ENCODE peak calls at places on chromosomes 12 and 14, in eight cellular contexts. V is mammary epithelial cell, Q is transverse colon, C is heart left ventricle, R is lower lobe of right lung, J is PC-9, H is sigmoid colon, P is tibial artery. A is an unnamed sample.
A peak's percentile ranks its signal among the peaks of the same experiment; 100 is the strongest.

GRCh38 chr12:58067610-58068387 is 126.4 kb downstream of the ATP23 start:
- DNase-seq in V (peak; percentile 98), Q (no peak), C (no peak), R (no peak), J (peak; percentile 22), H (no peak), P (no peak), A (no peak)

GRCh38 chr12:72273851-72274284 is 1.7 kb downstream of the TRHDE start:
- DNase-seq in V (peak; percentile 83), Q (no peak), C (no peak), R (no peak), J (no peak), H (no peak), P (no peak), A (no peak)

GRCh38 chr14:59570122-59570521 is 6.5 kb downstream of the CCDC175 start:
- DNase-seq in V (no peak), Q (no peak), C (no peak), R (no peak), J (no peak), H (no peak), P (no peak), A (no peak)

GRCh38 chr12:109716092-109716479 is 2.5 kb downstream of the FAM222A start:
- DNase-seq in V (no peak), Q (no peak), C (no peak), R (no peak), J (no peak), H (no peak), P (no peak), A (no peak)

GRCh38 chr14:91511014-91511466 is 930 bp upstream of the PPP4R3A start:
- DNase-seq in V (no peak), Q (no peak), C (no peak), R (no peak), J (no peak), H (no peak), P (no peak), A (no peak)

GRCh38 chr14:51780741-51781140 is 79.7 kb upstream of the GNG2 start:
- DNase-seq in V (peak; percentile 29), Q (no peak), C (no peak), R (no peak), J (peak; percentile 5), H (no peak), P (no peak), A (no peak)

GRCh38 chr12:94689002-94689645 is 38.8 kb upstream of the TMCC3 start:
- DNase-seq in V (peak; percentile 38), Q (no peak), C (no peak), R (no peak), J (no peak), H (no peak), P (no peak), A (no peak)

GRCh38 chr14:59465570-59466150 is 480 bp upstream of the GPR135 start:
- DNase-seq in V (no peak), Q (no peak), C (no peak), R (no peak), J (no peak), H (no peak), P (no peak), A (no peak)

GRCh38 chr12:103470664-103471063 is 25.1 kb downstream of the C12orf42 start:
- DNase-seq in V (peak; percentile 96), Q (no peak), C (no peak), R (no peak), J (no peak), H (no peak), P (no peak), A (no peak)

DNA sequence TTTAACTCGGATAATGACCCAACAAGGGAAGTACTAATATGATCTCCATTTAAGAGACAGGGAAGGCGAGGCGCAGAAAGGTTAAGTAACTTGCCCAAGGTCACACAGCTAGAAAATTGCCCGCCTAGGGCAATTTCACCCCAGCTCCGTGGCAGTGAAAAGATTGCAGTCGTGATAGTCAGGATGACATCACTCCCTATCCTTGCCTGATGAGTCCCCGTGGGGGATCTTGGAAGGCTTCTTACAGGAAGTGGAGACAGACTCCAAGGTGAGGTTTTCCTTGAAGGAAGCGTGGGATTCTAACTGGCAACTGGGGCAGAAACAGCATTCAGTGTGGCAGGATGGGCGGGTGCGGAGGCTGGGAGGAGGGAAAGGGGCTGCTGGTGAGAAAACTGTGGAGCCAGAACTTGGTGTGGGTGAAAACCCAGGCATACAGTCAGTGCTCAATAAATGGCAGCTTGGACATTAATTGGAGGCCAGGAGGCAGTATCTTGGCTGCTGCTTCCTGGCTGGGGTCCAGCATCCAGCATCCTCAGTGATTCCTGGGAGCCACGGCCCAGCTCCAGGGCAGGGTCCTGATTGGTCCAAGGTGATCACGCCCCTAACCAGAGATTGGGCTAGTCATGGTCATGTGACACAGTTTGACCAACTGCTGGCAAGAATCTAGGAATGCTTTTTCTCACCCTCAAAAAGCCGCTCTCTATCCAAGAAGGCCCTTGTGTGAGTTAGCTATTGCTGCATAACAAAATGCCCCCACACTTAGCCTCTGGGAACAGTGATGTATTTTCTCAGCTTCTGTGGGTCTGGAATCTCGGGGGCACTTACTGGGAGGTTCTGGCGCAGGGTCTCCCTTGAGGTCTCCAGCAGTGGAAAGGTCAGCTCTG is 118.8 kb upstream of the NCOR2 start:
- DNase-seq in V (peak; percentile 66), Q (no peak), C (no peak), R (no peak), J (no peak), H (no peak), P (no peak), A (no peak)
- H3K4me1 ChIP-seq in V (peaks cover 55% of the 10 kb centered on the region), Q (peaks cover 13% of the 10 kb centered on the region), C (peaks cover 38% of the 10 kb centered on the region), R (peaks cover 70% of the 10 kb centered on the region), J (peaks cover 51% of the 10 kb centered on the region), H (peaks cover 52% of the 10 kb centered on the region), P (peaks cover 47% of the 10 kb centered on the region), A (peaks cover 48% of the 10 kb centered on the region)

GRCh38 chr12:24854908-24855307 is 94.0 kb downstream of the BCAT1 start:
- DNase-seq in V (no peak), Q (no peak), C (no peak), R (no peak), J (no peak), H (no peak), P (no peak), A (no peak)
- H3K36me3 ChIP-seq in V (no peaks in the 10 kb centered on the region), Q (no peaks in the 10 kb centered on the region), C (no peaks in the 10 kb centered on the region), R (no peaks in the 10 kb centered on the region), J (no peaks in the 10 kb centered on the region), H (no peaks in the 10 kb centered on the region), P (no peaks in the 10 kb centered on the region), A (no peaks in the 10 kb centered on the region)

GRCh38 chr12:6834254-6834653 is 6.0 kb downstream of the P3H3 start:
- DNase-seq in V (no peak), Q (no peak), C (no peak), R (no peak), J (no peak), H (no peak), P (no peak), A (no peak)
- TF ChIP-seq CTCF in V (no peak), Q (no peak), C (no peak), R (no peak), J (no peak), H (no peak), P (no peak), A (no peak)

GRCh38 chr14:50002926-50003212 is 110.0 kb downstream of the ARF6 start:
- DNase-seq in V (no peak), Q (no peak), C (no peak), R (no peak), J (no peak), H (no peak), P (no peak), A (no peak)
- H3K4me1 ChIP-seq in V (peaks cover 68% of the 10 kb centered on the region), Q (peaks cover 69% of the 10 kb centered on the region), C (peaks cover 43% of the 10 kb centered on the region), R (peaks cover 53% of the 10 kb centered on the region), J (peaks cover 88% of the 10 kb centered on the region), H (peaks cover 40% of the 10 kb centered on the region), P (peaks cover 58% of the 10 kb centered on the region), A (peaks cover 60% of the 10 kb centered on the region)

DNA sequence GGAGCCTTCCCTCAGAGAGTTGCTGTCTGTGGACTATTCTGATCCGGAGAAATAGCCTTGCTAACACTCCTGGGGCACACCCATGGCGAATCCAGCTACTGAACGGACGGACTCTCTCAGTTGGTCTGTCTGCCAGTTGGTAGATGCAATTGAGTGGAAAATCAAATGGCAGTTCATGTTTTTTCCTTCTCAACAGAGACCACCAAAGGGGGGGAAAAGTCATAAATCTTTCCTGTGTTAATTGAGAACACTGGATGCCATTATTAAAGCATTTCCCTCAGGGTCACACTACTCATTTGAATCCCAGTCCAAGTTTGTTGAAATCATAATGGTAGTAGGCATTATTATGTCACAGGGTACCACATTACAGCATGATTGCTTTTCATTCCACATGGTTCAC is 354.3 kb upstream of the FAR2 start:
- DNase-seq in V (no peak), Q (no peak), C (no peak), R (no peak), J (no peak), H (no peak), P (no peak), A (no peak)
- H3K36me3 ChIP-seq in V (no peaks in the 10 kb centered on the region), Q (no peaks in the 10 kb centered on the region), C (no peaks in the 10 kb centered on the region), R (no peaks in the 10 kb centered on the region), J (no peaks in the 10 kb centered on the region), H (no peaks in the 10 kb centered on the region), P (no peaks in the 10 kb centered on the region), A (no peaks in the 10 kb centered on the region)

GRCh38 chr14:105496831-105497591 is 6.0 kb downstream of the TEDC1 start:
- DNase-seq in V (no peak), Q (no peak), C (peak; percentile 21), R (peak; percentile 44), J (no peak), H (no peak), P (peak; percentile 62), A (peak; percentile 72)
- TF ChIP-seq CTCF in V (no peak), Q (no peak), C (no peak), R (no peak), J (no peak), H (no peak), P (no peak), A (no peak)

GRCh38 chr12:26631846-26632245 is 201.1 kb downstream of the ITPR2 start:
- DNase-seq in V (no peak), Q (no peak), C (no peak), R (no peak), J (no peak), H (no peak), P (no peak), A (no peak)
- H3K4me1 ChIP-seq in V (peaks cover 27% of the 10 kb centered on the region), Q (no peaks in the 10 kb centered on the region), C (no peaks in the 10 kb centered on the region), R (no peaks in the 10 kb centered on the region), J (peaks cover 10% of the 10 kb centered on the region), H (peaks cover 40% of the 10 kb centered on the region), P (peaks cover 14% of the 10 kb centered on the region), A (peaks cover 4% of the 10 kb centered on the region)

GRCh38 chr12:88375960-88376305 is 204.3 kb downstream of the KITLG start:
- DNase-seq in V (peak; percentile 75), Q (no peak), C (no peak), R (no peak), J (no peak), H (no peak), P (no peak), A (no peak)

GRCh38 chr12:88383405-88383804 is 196.9 kb downstream of the KITLG start:
- DNase-seq in V (no peak), Q (no peak), C (no peak), R (no peak), J (no peak), H (no peak), P (no peak), A (no peak)

GRCh38 chr12:88377973-88378372 is 202.3 kb downstream of the KITLG start:
- DNase-seq in V (no peak), Q (no peak), C (no peak), R (no peak), J (no peak), H (no peak), P (no peak), A (no peak)

DNA sequence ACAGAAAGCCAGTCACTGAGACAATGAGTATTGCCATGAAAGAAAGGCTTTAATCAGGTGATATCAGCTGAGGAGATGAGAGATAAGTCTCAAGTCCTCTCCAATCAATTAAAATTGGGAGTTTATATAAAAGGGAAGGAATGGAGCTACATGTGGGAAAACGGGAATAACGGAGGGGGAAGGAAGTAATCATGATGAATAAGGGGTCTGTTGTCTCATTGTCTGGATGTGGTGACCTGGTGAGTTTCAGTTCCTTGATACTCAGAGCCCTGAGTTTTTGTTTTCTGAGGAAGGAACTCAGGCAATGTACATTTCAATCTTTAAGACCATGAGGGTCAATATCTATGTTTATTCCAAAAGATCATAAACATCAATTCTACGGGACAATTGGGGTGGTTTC is 198.8 kb downstream of the KITLG start:
- DNase-seq in V (no peak), Q (no peak), C (no peak), R (no peak), J (no peak), H (no peak), P (no peak), A (no peak)
- H3K36me3 ChIP-seq in V (no peaks in the 10 kb centered on the region), Q (no peaks in the 10 kb centered on the region), C (no peaks in the 10 kb centered on the region), R (no peaks in the 10 kb centered on the region), J (no peaks in the 10 kb centered on the region), H (no peaks in the 10 kb centered on the region), P (no peaks in the 10 kb centered on the region), A (no peaks in the 10 kb centered on the region)

A was measured in RWPE2.